ENCODE peak calls at places on chromosome 22, in ten cellular contexts. One of them, this sample, is unnamed.

GRCh38 chr22:49113758-49114157 is 713.9 kb downstream of the BRD1 start:
- DNase-seq in foreskin fibroblast: no peak
- DNase-seq in kidney: no peak
- DNase-seq in heart right ventricle: no peak
- DNase-seq in Peyer's patch: no peak
- DNase-seq in hepatocyte: no peak
- DNase-seq in Caco-2: no peak
- DNase-seq in tibial artery: no peak
- DNase-seq in right atrium auricular region: no peak
- DNase-seq in sigmoid colon: no peak
- DNase-seq in this sample: no peak

GRCh38 chr22:24805790-24806662 is at the start of gene SGSM1:
- DNase-seq in tibial artery: peak
- DNase-seq in hepatocyte: peak
- DNase-seq in sigmoid colon: peak
- DNase-seq in Peyer's patch: peak
- DNase-seq in right atrium auricular region: peak
- DNase-seq in heart right ventricle: peak
- DNase-seq in foreskin fibroblast: peak
- DNase-seq in kidney: peak
- DNase-seq in Caco-2: peak
- DNase-seq in this sample: peak

GRCh38 chr22:32926600-32926999 is 125.1 kb downstream of the TIMP3 start:
- DNase-seq in heart right ventricle: no peak
- DNase-seq in hepatocyte: peak
- DNase-seq in Peyer's patch: peak
- DNase-seq in right atrium auricular region: no peak
- DNase-seq in sigmoid colon: no peak
- DNase-seq in foreskin fibroblast: peak
- DNase-seq in kidney: no peak
- DNase-seq in tibial artery: no peak
- DNase-seq in Caco-2: peak
- DNase-seq in this sample: peak

GRCh38 chr22:45206233-45206632 is 34.5 kb downstream of the KIAA0930 start:
- DNase-seq in right atrium auricular region: no peak
- DNase-seq in sigmoid colon: peak
- DNase-seq in heart right ventricle: no peak
- DNase-seq in tibial artery: no peak
- DNase-seq in foreskin fibroblast: no peak
- DNase-seq in hepatocyte: no peak
- DNase-seq in kidney: no peak
- DNase-seq in Caco-2: no peak
- DNase-seq in Peyer's patch: no peak
- DNase-seq in this sample: no peak

GRCh38 chr22:23903328-23903971 is 9.3 kb downstream of the MIF start:
- DNase-seq in kidney: peak
- DNase-seq in Caco-2: no peak
- DNase-seq in hepatocyte: no peak
- DNase-seq in tibial artery: peak
- DNase-seq in right atrium auricular region: no peak
- DNase-seq in heart right ventricle: no peak
- DNase-seq in foreskin fibroblast: no peak
- DNase-seq in sigmoid colon: no peak
- DNase-seq in Peyer's patch: no peak
- DNase-seq in this sample: no peak

GRCh38 chr22:48696371-48696770 is 1131.3 kb downstream of the BRD1 start:
- DNase-seq in heart right ventricle: no peak
- DNase-seq in kidney: peak
- DNase-seq in Caco-2: no peak
- DNase-seq in tibial artery: no peak
- DNase-seq in foreskin fibroblast: no peak
- DNase-seq in sigmoid colon: no peak
- DNase-seq in right atrium auricular region: no peak
- DNase-seq in Peyer's patch: no peak
- DNase-seq in hepatocyte: no peak
- DNase-seq in this sample: no peak

GRCh38 chr22:44595841-44596341 is 97.9 kb upstream of the RTL6 start:
- DNase-seq in heart right ventricle: no peak
- DNase-seq in sigmoid colon: no peak
- DNase-seq in foreskin fibroblast: no peak
- DNase-seq in kidney: no peak
- DNase-seq in hepatocyte: no peak
- DNase-seq in right atrium auricular region: no peak
- DNase-seq in tibial artery: no peak
- DNase-seq in Peyer's patch: no peak
- DNase-seq in Caco-2: no peak
- DNase-seq in this sample: no peak

GRCh38 chr22:24164823-24165379 is 16.4 kb upstream of the SUSD2 start:
- DNase-seq in foreskin fibroblast: no peak
- DNase-seq in heart right ventricle: peak
- DNase-seq in tibial artery: no peak
- DNase-seq in hepatocyte: no peak
- DNase-seq in Peyer's patch: no peak
- DNase-seq in right atrium auricular region: no peak
- DNase-seq in sigmoid colon: no peak
- DNase-seq in Caco-2: no peak
- DNase-seq in kidney: no peak
- DNase-seq in this sample: no peak

GRCh38 chr22:36775966-36776669 is at the start of gene IFT27:
- DNase-seq in Caco-2: peak
- DNase-seq in hepatocyte: peak
- DNase-seq in sigmoid colon: peak
- DNase-seq in right atrium auricular region: peak
- DNase-seq in foreskin fibroblast: peak
- DNase-seq in heart right ventricle: peak
- DNase-seq in Peyer's patch: peak
- DNase-seq in tibial artery: peak
- DNase-seq in kidney: peak
- DNase-seq in this sample: peak

GRCh38 chr22:36775589-36775965 is 342 bp downstream of the IFT27 start:
- DNase-seq in kidney: peak
- DNase-seq in sigmoid colon: peak
- DNase-seq in heart right ventricle: peak
- DNase-seq in Caco-2: peak
- DNase-seq in right atrium auricular region: no peak
- DNase-seq in hepatocyte: peak
- DNase-seq in foreskin fibroblast: no peak
- DNase-seq in tibial artery: no peak
- DNase-seq in Peyer's patch: peak
- DNase-seq in this sample: peak

GRCh38 chr22:36772451-36772850 is 3.5 kb downstream of the IFT27 start:
- DNase-seq in tibial artery: peak
- DNase-seq in hepatocyte: no peak
- DNase-seq in Peyer's patch: peak
- DNase-seq in heart right ventricle: no peak
- DNase-seq in kidney: no peak
- DNase-seq in right atrium auricular region: no peak
- DNase-seq in sigmoid colon: peak
- DNase-seq in Caco-2: no peak
- DNase-seq in foreskin fibroblast: peak
- DNase-seq in this sample: no peak

GRCh38 chr22:36771376-36772063 is 4.4 kb downstream of the IFT27 start:
- DNase-seq in hepatocyte: no peak
- DNase-seq in sigmoid colon: peak
- DNase-seq in heart right ventricle: no peak
- DNase-seq in Caco-2: no peak
- DNase-seq in foreskin fibroblast: no peak
- DNase-seq in Peyer's patch: peak
- DNase-seq in tibial artery: peak
- DNase-seq in kidney: no peak
- DNase-seq in right atrium auricular region: no peak
- DNase-seq in this sample: no peak

DNA sequence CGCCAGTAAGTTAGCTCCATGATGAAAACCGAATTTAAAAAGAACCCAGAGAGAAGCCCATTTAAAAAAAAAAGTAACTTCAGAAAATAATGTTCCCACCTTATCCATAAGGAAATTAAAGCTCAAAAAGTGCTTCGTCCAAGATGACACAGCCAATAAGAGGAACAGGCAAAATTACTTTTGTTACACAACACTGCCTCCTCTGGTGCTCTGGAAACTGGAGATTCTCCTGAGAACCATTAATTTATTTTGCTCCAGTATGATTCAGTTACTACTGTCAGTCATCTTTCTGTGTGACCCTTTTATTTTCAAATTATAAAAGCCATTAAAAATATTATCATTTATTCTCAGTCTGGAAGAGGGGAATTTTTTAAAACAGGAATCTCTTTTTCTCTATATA is 2.0 kb downstream of the IFT27 start:
- DNase-seq in hepatocyte: peak
- DNase-seq in sigmoid colon: no peak
- DNase-seq in right atrium auricular region: no peak
- DNase-seq in Caco-2: no peak
- DNase-seq in heart right ventricle: no peak
- DNase-seq in foreskin fibroblast: peak
- DNase-seq in kidney: no peak
- DNase-seq in Peyer's patch: no peak
- DNase-seq in tibial artery: no peak
- DNase-seq in this sample: peak
- TF ChIP-seq CTCF in hepatocyte: peak
- TF ChIP-seq CTCF in sigmoid colon: no peak
- TF ChIP-seq CTCF in right atrium auricular region: no peak
- TF ChIP-seq CTCF in Caco-2: no peak
- TF ChIP-seq CTCF in heart right ventricle: peak
- TF ChIP-seq CTCF in foreskin fibroblast: peak
- TF ChIP-seq CTCF in kidney: peak
- TF ChIP-seq CTCF in Peyer's patch: no peak
- TF ChIP-seq CTCF in tibial artery: peak
- TF ChIP-seq CTCF in this sample: peak

GRCh38 chr22:37714634-37715033 is 17.8 kb downstream of the TRIOBP start:
- DNase-seq in Peyer's patch: no peak
- DNase-seq in sigmoid colon: no peak
- DNase-seq in hepatocyte: no peak
- DNase-seq in foreskin fibroblast: no peak
- DNase-seq in Caco-2: no peak
- DNase-seq in heart right ventricle: no peak
- DNase-seq in tibial artery: no peak
- DNase-seq in kidney: no peak
- DNase-seq in right atrium auricular region: no peak
- DNase-seq in this sample: no peak

GRCh38 chr22:37715760-37716159 is 18.9 kb downstream of the TRIOBP start:
- DNase-seq in Peyer's patch: no peak
- DNase-seq in tibial artery: no peak
- DNase-seq in hepatocyte: no peak
- DNase-seq in foreskin fibroblast: no peak
- DNase-seq in right atrium auricular region: no peak
- DNase-seq in Caco-2: no peak
- DNase-seq in sigmoid colon: no peak
- DNase-seq in kidney: no peak
- DNase-seq in heart right ventricle: no peak
- DNase-seq in this sample: no peak

GRCh38 chr22:37716708-37717107 is 19.9 kb downstream of the TRIOBP start:
- DNase-seq in tibial artery: no peak
- DNase-seq in right atrium auricular region: no peak
- DNase-seq in heart right ventricle: no peak
- DNase-seq in foreskin fibroblast: peak
- DNase-seq in kidney: no peak
- DNase-seq in hepatocyte: no peak
- DNase-seq in Peyer's patch: no peak
- DNase-seq in Caco-2: no peak
- DNase-seq in sigmoid colon: no peak
- DNase-seq in this sample: no peak

GRCh38 chr22:37711490-37711889 is 14.6 kb downstream of the TRIOBP start:
- DNase-seq in Caco-2: no peak
- DNase-seq in heart right ventricle: no peak
- DNase-seq in sigmoid colon: no peak
- DNase-seq in hepatocyte: no peak
- DNase-seq in right atrium auricular region: no peak
- DNase-seq in Peyer's patch: no peak
- DNase-seq in kidney: no peak
- DNase-seq in tibial artery: no peak
- DNase-seq in foreskin fibroblast: no peak
- DNase-seq in this sample: no peak

DNA sequence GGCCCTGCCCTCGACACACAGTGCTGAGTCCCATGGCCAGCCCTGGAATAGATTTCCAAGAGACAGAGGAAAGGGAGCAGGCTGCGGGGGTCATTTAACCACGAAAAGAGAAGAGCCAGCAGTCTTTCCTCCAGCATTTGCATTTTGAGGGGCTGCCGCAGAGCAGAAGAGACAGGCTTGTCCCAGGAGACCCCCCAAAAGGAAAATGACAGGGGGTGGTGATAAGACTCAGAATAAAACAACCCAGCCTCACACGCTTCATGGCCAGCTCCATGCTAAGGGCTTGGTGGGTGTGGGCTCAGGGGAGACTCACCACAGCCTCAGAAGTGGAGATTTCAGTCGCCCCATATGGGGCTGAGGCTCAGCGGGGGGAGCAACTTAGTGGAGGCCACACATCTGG is 16.9 kb downstream of the TRIOBP start:
- DNase-seq in heart right ventricle: no peak
- DNase-seq in tibial artery: no peak
- DNase-seq in kidney: no peak
- DNase-seq in Peyer's patch: no peak
- DNase-seq in hepatocyte: no peak
- DNase-seq in right atrium auricular region: no peak
- DNase-seq in Caco-2: no peak
- DNase-seq in sigmoid colon: no peak
- DNase-seq in foreskin fibroblast: no peak
- DNase-seq in this sample: no peak
- TF ChIP-seq CTCF in heart right ventricle: no peak
- TF ChIP-seq CTCF in tibial artery: no peak
- TF ChIP-seq CTCF in kidney: no peak
- TF ChIP-seq CTCF in Peyer's patch: no peak
- TF ChIP-seq CTCF in hepatocyte: no peak
- TF ChIP-seq CTCF in right atrium auricular region: no peak
- TF ChIP-seq CTCF in Caco-2: no peak
- TF ChIP-seq CTCF in sigmoid colon: no peak
- TF ChIP-seq CTCF in foreskin fibroblast: no peak
- TF ChIP-seq CTCF in this sample: no peak

DNA sequence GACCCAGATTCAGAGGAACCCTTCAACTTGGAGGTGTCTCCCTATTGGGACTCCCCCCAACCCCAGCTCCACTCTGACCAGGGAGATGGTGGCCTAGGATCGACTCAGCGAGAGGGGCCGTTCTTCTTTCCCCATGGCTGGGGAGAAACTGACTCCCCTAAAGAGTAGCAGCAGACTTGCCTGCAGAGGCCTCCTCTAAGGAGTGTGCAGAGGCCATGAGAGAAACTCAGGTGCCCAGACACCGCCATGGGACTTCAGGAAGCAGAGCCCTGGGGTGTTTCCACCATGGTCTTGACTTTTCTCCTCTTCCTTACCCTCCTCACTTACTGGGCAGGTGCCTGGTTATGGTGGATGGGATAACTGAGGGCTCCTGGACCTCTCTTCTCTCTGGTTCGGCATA is 2.6 kb upstream of the TOP3B start:
- DNase-seq in hepatocyte: no peak
- DNase-seq in tibial artery: no peak
- DNase-seq in right atrium auricular region: no peak
- DNase-seq in kidney: peak
- DNase-seq in heart right ventricle: no peak
- DNase-seq in sigmoid colon: no peak
- DNase-seq in Peyer's patch: no peak
- DNase-seq in foreskin fibroblast: no peak
- DNase-seq in Caco-2: no peak
- DNase-seq in this sample: no peak
- TF ChIP-seq CTCF in hepatocyte: no peak
- TF ChIP-seq CTCF in tibial artery: no peak
- TF ChIP-seq CTCF in right atrium auricular region: no peak
- TF ChIP-seq CTCF in kidney: no peak
- TF ChIP-seq CTCF in heart right ventricle: no peak
- TF ChIP-seq CTCF in sigmoid colon: no peak
- TF ChIP-seq CTCF in Peyer's patch: no peak
- TF ChIP-seq CTCF in foreskin fibroblast: no peak
- TF ChIP-seq CTCF in Caco-2: no peak
- TF ChIP-seq CTCF in this sample: no peak

GRCh38 chr22:38080847-38081635 is 2.9 kb downstream of the SLC16A8 start:
- DNase-seq in kidney: peak
- DNase-seq in hepatocyte: peak
- DNase-seq in Caco-2: no peak
- DNase-seq in foreskin fibroblast: no peak
- DNase-seq in heart right ventricle: peak
- DNase-seq in tibial artery: no peak
- DNase-seq in right atrium auricular region: no peak
- DNase-seq in sigmoid colon: no peak
- DNase-seq in Peyer's patch: no peak
- DNase-seq in this sample: peak
- TF ChIP-seq CTCF in kidney: no peak
- TF ChIP-seq CTCF in hepatocyte: no peak
- TF ChIP-seq CTCF in Caco-2: no peak
- TF ChIP-seq CTCF in foreskin fibroblast: no peak
- TF ChIP-seq CTCF in heart right ventricle: no peak
- TF ChIP-seq CTCF in tibial artery: peak
- TF ChIP-seq CTCF in right atrium auricular region: no peak
- TF ChIP-seq CTCF in sigmoid colon: no peak
- TF ChIP-seq CTCF in Peyer's patch: no peak
- TF ChIP-seq CTCF in this sample: no peak